ENCODE peak calls at places on chromosomes 5 and 9, in ten cellular contexts. One of them, this sample, is unnamed.

GRCh38 chr5:91425046-91425445 is 41.9 kb upstream of the ARRDC3 start:
- DNase-seq in GM12878: no peak
- DNase-seq in NB4: no peak
- DNase-seq in stomach: no peak
- DNase-seq in A549: no peak
- DNase-seq in body of pancreas: no peak
- DNase-seq in transverse colon: no peak
- DNase-seq in uterus: no peak
- DNase-seq in heart left ventricle: no peak
- DNase-seq in gastrocnemius medialis: no peak
- DNase-seq in this sample: no peak

GRCh38 chr9:126373241-126373640 is 46.6 kb downstream of the MVB12B start:
- DNase-seq in GM12878: no peak
- DNase-seq in NB4: no peak
- DNase-seq in stomach: no peak
- DNase-seq in A549: peak
- DNase-seq in body of pancreas: no peak
- DNase-seq in transverse colon: no peak
- DNase-seq in uterus: no peak
- DNase-seq in heart left ventricle: no peak
- DNase-seq in gastrocnemius medialis: no peak
- DNase-seq in this sample: no peak

GRCh38 chr9:13804532-13804931 is 509.4 kb downstream of the NFIB start:
- DNase-seq in GM12878: no peak
- DNase-seq in NB4: no peak
- DNase-seq in stomach: no peak
- DNase-seq in A549: no peak
- DNase-seq in body of pancreas: no peak
- DNase-seq in transverse colon: no peak
- DNase-seq in uterus: no peak
- DNase-seq in heart left ventricle: no peak
- DNase-seq in gastrocnemius medialis: no peak
- DNase-seq in this sample: no peak

GRCh38 chr9:78143281-78144007 is 92.4 kb upstream of the CEP78 start:
- DNase-seq in GM12878: no peak
- DNase-seq in NB4: no peak
- DNase-seq in stomach: no peak
- DNase-seq in A549: no peak
- DNase-seq in body of pancreas: no peak
- DNase-seq in transverse colon: no peak
- DNase-seq in uterus: no peak
- DNase-seq in heart left ventricle: no peak
- DNase-seq in gastrocnemius medialis: no peak
- DNase-seq in this sample: no peak

GRCh38 chr9:70954126-70954525 is 167.3 kb downstream of the TRPM3 start:
- DNase-seq in GM12878: no peak
- DNase-seq in NB4: no peak
- DNase-seq in stomach: no peak
- DNase-seq in A549: no peak
- DNase-seq in body of pancreas: no peak
- DNase-seq in transverse colon: no peak
- DNase-seq in uterus: no peak
- DNase-seq in heart left ventricle: no peak
- DNase-seq in gastrocnemius medialis: no peak
- DNase-seq in this sample: no peak

GRCh38 chr5:122093415-122093814 is 15.4 kb upstream of the LOX start:
- DNase-seq in GM12878: no peak
- DNase-seq in NB4: no peak
- DNase-seq in stomach: no peak
- DNase-seq in A549: no peak
- DNase-seq in body of pancreas: no peak
- DNase-seq in transverse colon: no peak
- DNase-seq in uterus: no peak
- DNase-seq in heart left ventricle: no peak
- DNase-seq in gastrocnemius medialis: no peak
- DNase-seq in this sample: no peak

GRCh38 chr5:132065351-132065937 is 5.0 kb downstream of the IL3 start:
- DNase-seq in GM12878: peak
- DNase-seq in NB4: peak
- DNase-seq in stomach: peak
- DNase-seq in A549: peak
- DNase-seq in body of pancreas: peak
- DNase-seq in transverse colon: peak
- DNase-seq in uterus: no peak
- DNase-seq in heart left ventricle: no peak
- DNase-seq in gastrocnemius medialis: no peak
- DNase-seq in this sample: no peak

GRCh38 chr5:83516361-83516760 is 44.8 kb downstream of the VCAN start:
- DNase-seq in GM12878: no peak
- DNase-seq in NB4: no peak
- DNase-seq in stomach: no peak
- DNase-seq in A549: no peak
- DNase-seq in body of pancreas: no peak
- DNase-seq in transverse colon: no peak
- DNase-seq in uterus: no peak
- DNase-seq in heart left ventricle: no peak
- DNase-seq in gastrocnemius medialis: no peak
- DNase-seq in this sample: no peak

GRCh38 chr9:122127396-122127798 is 32.2 kb downstream of the NDUFA8 start:
- DNase-seq in GM12878: no peak
- DNase-seq in NB4: no peak
- DNase-seq in stomach: no peak
- DNase-seq in A549: no peak
- DNase-seq in body of pancreas: no peak
- DNase-seq in transverse colon: no peak
- DNase-seq in uterus: no peak
- DNase-seq in heart left ventricle: no peak
- DNase-seq in gastrocnemius medialis: no peak
- DNase-seq in this sample: no peak

GRCh38 chr9:122125891-122126331 is 32.8 kb upstream of the TTLL11 start:
- DNase-seq in GM12878: no peak
- DNase-seq in NB4: no peak
- DNase-seq in stomach: no peak
- DNase-seq in A549: no peak
- DNase-seq in body of pancreas: no peak
- DNase-seq in transverse colon: no peak
- DNase-seq in uterus: no peak
- DNase-seq in heart left ventricle: no peak
- DNase-seq in gastrocnemius medialis: no peak
- DNase-seq in this sample: no peak

GRCh38 chr9:122128007-122128406 is 31.6 kb downstream of the NDUFA8 start:
- DNase-seq in GM12878: no peak
- DNase-seq in NB4: no peak
- DNase-seq in stomach: no peak
- DNase-seq in A549: no peak
- DNase-seq in body of pancreas: no peak
- DNase-seq in transverse colon: no peak
- DNase-seq in uterus: no peak
- DNase-seq in heart left ventricle: no peak
- DNase-seq in gastrocnemius medialis: no peak
- DNase-seq in this sample: no peak

GRCh38 chr9:122125158-122125890 is 32.2 kb upstream of the TTLL11 start:
- DNase-seq in GM12878: no peak
- DNase-seq in NB4: peak
- DNase-seq in stomach: peak
- DNase-seq in A549: peak
- DNase-seq in body of pancreas: peak
- DNase-seq in transverse colon: peak
- DNase-seq in uterus: peak
- DNase-seq in heart left ventricle: peak
- DNase-seq in gastrocnemius medialis: peak
- DNase-seq in this sample: peak

DNA sequence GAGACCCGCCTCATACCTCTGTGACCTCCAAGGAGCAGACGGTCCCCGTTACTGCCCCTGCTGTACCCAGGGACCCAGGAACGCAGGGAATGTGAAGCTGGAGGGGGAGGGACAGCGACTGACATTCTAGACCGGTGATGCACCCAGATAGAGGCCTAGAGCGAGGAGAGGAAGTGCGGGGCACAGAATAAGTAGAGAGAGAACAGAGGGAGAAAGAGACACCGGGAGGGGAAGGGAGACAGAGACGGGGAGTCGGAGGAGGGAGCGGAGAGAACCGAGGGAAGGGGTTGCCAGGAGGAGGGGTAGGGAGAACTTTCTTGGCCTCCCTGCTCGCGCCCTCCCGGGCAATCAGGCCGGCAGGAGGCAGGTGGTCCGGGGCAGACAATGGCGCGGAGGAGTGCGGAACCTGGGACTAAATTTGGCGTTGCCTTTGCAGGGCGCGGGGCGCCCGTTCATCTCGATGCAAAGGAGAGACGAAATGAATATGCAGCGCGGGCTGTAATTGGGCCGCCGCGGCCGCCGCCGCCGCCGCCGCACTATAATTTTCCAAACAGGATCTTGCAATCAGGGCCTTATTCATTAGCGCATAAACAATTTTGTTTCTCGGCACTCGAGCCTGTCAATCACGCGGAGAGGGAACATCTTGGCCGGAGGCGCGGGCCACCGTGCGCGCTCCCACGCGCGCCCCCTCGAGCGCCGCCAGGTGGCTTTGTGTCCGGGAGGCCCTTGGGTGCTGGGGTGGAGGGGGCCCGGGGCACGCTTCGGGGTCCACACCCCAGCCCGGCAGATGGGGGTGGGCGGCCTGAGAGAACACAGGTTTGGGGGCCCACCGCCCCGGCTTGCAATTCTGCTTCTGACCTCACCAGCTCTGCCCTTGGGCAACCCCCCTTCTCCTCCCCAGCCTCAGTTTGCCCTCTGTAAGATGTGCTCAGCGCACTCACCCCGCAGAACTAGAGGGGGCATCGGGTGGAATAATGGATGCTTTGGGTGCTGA is 32.9 kb downstream of the NDUFA8 start:
- DNase-seq in GM12878: no peak
- DNase-seq in NB4: no peak
- DNase-seq in stomach: no peak
- DNase-seq in A549: no peak
- DNase-seq in body of pancreas: no peak
- DNase-seq in transverse colon: no peak
- DNase-seq in uterus: no peak
- DNase-seq in heart left ventricle: no peak
- DNase-seq in gastrocnemius medialis: no peak
- DNase-seq in this sample: no peak
- TF ChIP-seq CTCF in GM12878: no peak
- TF ChIP-seq CTCF in NB4: no peak
- TF ChIP-seq CTCF in stomach: no peak
- TF ChIP-seq CTCF in A549: no peak
- TF ChIP-seq CTCF in body of pancreas: no peak
- TF ChIP-seq CTCF in transverse colon: no peak
- TF ChIP-seq CTCF in uterus: no peak
- TF ChIP-seq CTCF in heart left ventricle: peak
- TF ChIP-seq CTCF in gastrocnemius medialis: no peak
- TF ChIP-seq CTCF in this sample: no peak

GRCh38 chr9:136416427-136416826 is 6.0 kb downstream of the PMPCA start:
- DNase-seq in GM12878: no peak
- DNase-seq in NB4: no peak
- DNase-seq in stomach: no peak
- DNase-seq in A549: no peak
- DNase-seq in body of pancreas: no peak
- DNase-seq in transverse colon: no peak
- DNase-seq in uterus: no peak
- DNase-seq in heart left ventricle: no peak
- DNase-seq in gastrocnemius medialis: no peak
- DNase-seq in this sample: no peak

GRCh38 chr9:136421791-136422190 is 11.3 kb downstream of the PMPCA start:
- DNase-seq in GM12878: no peak
- DNase-seq in NB4: no peak
- DNase-seq in stomach: no peak
- DNase-seq in A549: no peak
- DNase-seq in body of pancreas: no peak
- DNase-seq in transverse colon: no peak
- DNase-seq in uterus: no peak
- DNase-seq in heart left ventricle: no peak
- DNase-seq in gastrocnemius medialis: no peak
- DNase-seq in this sample: no peak

GRCh38 chr9:136416914-136417313 is 6.5 kb downstream of the PMPCA start:
- DNase-seq in GM12878: no peak
- DNase-seq in NB4: no peak
- DNase-seq in stomach: no peak
- DNase-seq in A549: no peak
- DNase-seq in body of pancreas: no peak
- DNase-seq in transverse colon: no peak
- DNase-seq in uterus: no peak
- DNase-seq in heart left ventricle: no peak
- DNase-seq in gastrocnemius medialis: no peak
- DNase-seq in this sample: no peak

GRCh38 chr9:136419092-136419420 is 8.6 kb downstream of the PMPCA start:
- DNase-seq in GM12878: no peak
- DNase-seq in NB4: no peak
- DNase-seq in stomach: no peak
- DNase-seq in A549: no peak
- DNase-seq in body of pancreas: no peak
- DNase-seq in transverse colon: no peak
- DNase-seq in uterus: no peak
- DNase-seq in heart left ventricle: no peak
- DNase-seq in gastrocnemius medialis: no peak
- DNase-seq in this sample: no peak

DNA sequence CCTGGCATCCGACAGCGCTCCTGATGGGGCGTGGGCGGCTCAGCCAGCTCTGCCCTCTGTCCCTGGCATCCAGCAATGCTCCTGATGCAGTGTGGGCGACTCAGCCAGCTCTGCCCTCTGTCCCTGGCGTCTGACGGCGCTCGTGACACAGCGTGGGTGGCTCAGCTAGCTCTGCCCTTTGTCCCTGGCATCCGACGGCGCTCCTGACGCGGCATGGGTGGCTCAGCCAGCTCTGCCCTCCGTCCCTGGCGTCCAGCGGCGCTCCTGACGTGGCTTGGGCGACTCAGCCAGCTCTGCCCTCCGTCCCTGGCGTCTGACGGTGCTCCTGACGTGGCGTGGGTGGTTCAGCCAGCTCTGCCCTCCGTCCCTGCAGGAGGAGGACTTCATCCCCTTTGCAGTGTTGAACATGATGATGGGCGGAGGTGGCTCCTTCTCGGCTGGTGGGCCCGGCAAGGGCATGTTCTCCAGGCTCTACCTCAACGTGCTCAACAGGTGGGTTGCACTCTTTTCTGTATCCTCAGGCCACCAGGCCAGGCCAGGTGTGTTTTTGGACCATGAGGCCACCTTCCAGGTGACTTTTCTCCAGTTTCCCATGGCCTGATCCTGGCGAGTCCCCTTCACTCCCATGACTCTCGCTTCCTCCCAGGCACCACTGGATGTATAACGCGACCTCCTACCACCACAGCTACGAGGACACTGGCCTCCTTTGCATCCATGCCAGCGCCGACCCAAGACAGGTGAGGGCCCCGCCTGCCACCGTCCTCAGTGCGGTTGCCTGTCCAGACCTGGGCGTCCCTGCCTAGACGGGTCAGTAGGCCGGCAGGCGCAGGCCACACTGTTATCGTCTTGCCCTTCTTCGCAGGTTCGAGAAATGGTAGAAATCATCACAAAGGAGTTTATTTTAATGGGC is 8.0 kb downstream of the PMPCA start:
- DNase-seq in GM12878: no peak
- DNase-seq in NB4: no peak
- DNase-seq in stomach: no peak
- DNase-seq in A549: no peak
- DNase-seq in body of pancreas: no peak
- DNase-seq in transverse colon: no peak
- DNase-seq in uterus: no peak
- DNase-seq in heart left ventricle: no peak
- DNase-seq in gastrocnemius medialis: no peak
- DNase-seq in this sample: no peak
- TF ChIP-seq POLR2A in GM12878: no peak
- TF ChIP-seq POLR2A in NB4: no peak
- TF ChIP-seq POLR2A in stomach: no peak
- TF ChIP-seq POLR2A in A549: no peak
- TF ChIP-seq POLR2A in body of pancreas: no peak
- TF ChIP-seq POLR2A in transverse colon: no peak
- TF ChIP-seq POLR2A in uterus: no peak
- TF ChIP-seq POLR2A in heart left ventricle: no peak
- TF ChIP-seq POLR2A in gastrocnemius medialis: no peak
- TF ChIP-seq POLR2A in this sample: no peak

GRCh38 chr5:115843444-115844130 is 1.9 kb downstream of the AP3S1 start:
- DNase-seq in GM12878: no peak
- DNase-seq in NB4: peak
- DNase-seq in stomach: no peak
- DNase-seq in A549: no peak
- DNase-seq in body of pancreas: no peak
- DNase-seq in transverse colon: no peak
- DNase-seq in uterus: no peak
- DNase-seq in heart left ventricle: no peak
- DNase-seq in gastrocnemius medialis: no peak
- DNase-seq in this sample: no peak
- H3K4me3 ChIP-seq in GM12878: peak
- H3K4me3 ChIP-seq in NB4: peak
- H3K4me3 ChIP-seq in stomach: peak
- H3K4me3 ChIP-seq in A549: no peak
- H3K4me3 ChIP-seq in body of pancreas: no peak
- H3K4me3 ChIP-seq in transverse colon: no peak
- H3K4me3 ChIP-seq in uterus: no peak
- H3K4me3 ChIP-seq in heart left ventricle: peak
- H3K4me3 ChIP-seq in gastrocnemius medialis: peak
- H3K4me3 ChIP-seq in this sample: peak

DNA sequence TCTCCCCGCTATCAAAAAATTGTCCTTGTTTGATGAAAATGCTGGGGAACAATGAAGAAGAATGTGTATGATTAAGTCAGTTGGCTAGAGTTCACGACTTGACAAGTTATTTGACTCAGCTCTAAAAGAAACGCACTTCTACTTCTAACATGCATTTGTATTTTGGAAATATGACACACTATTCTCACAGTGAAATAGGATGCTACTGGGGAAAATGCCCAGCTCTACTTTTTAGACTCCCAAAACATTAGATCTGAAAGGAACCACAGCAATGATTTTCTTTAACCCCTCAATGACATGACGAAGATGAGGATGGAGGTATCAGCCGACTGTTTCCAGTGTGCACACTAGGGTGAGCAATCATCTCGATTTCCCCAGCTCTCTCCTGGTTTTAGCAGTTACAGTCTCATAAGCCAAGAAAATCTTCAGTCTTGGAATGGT is 83.6 kb upstream of the PCSK1 start:
- DNase-seq in GM12878: no peak
- DNase-seq in NB4: no peak
- DNase-seq in stomach: no peak
- DNase-seq in A549: no peak
- DNase-seq in body of pancreas: no peak
- DNase-seq in transverse colon: no peak
- DNase-seq in uterus: no peak
- DNase-seq in heart left ventricle: no peak
- DNase-seq in gastrocnemius medialis: no peak
- DNase-seq in this sample: no peak
- TF ChIP-seq CTCF in GM12878: no peak
- TF ChIP-seq CTCF in NB4: no peak
- TF ChIP-seq CTCF in stomach: no peak
- TF ChIP-seq CTCF in A549: no peak
- TF ChIP-seq CTCF in body of pancreas: no peak
- TF ChIP-seq CTCF in transverse colon: no peak
- TF ChIP-seq CTCF in uterus: no peak
- TF ChIP-seq CTCF in heart left ventricle: no peak
- TF ChIP-seq CTCF in gastrocnemius medialis: no peak
- TF ChIP-seq CTCF in this sample: no peak

This sample was measured in tibial nerve.